ENCODE peak calls at places on chromosomes 13 and 19, in six cellular contexts. B is HCT116, F is HL-60, C is A549, J is SK-N-SH, L is HepG2. Q is an unnamed sample.

GRCh38 chr19:9970481-9970880 is 34.2 kb upstream of the OLFM2 start:
- DNase-seq in J (no peak), B (no peak), F (no peak), L (no peak), C (no peak), Q (no peak)

GRCh38 chr13:20431687-20432384 is 93.8 kb downstream of the CRYL1 start:
- DNase-seq in B (no peak), F (no peak), J (no peak), C (no peak), L (no peak), Q (no peak)

GRCh38 chr13:114115796-114116195 is 16.6 kb downstream of the RASA3 start:
- DNase-seq in J (no peak), C (no peak), L (no peak), F (no peak), B (no peak), Q (no peak)

GRCh38 chr19:19464339-19465098 is 50.8 kb downstream of the TSSK6 start:
- DNase-seq in B (no peak), L (no peak), F (no peak), J (no peak), C (no peak), Q (no peak)

GRCh38 chr19:46818812-46819211 is 30.4 kb upstream of the SLC1A5 start:
- DNase-seq in L (peak; percentile 63), J (no peak), B (no peak), C (no peak), F (no peak), Q (peak; percentile 48)

GRCh38 chr19:43229315-43229714 is 23.9 kb upstream of the PSG4 start:
- DNase-seq in F (no peak), L (peak; percentile 25), B (peak; percentile 56), C (no peak), J (no peak), Q (no peak)

GRCh38 chr19:38183227-38183914 is 40.7 kb downstream of the DPF1 start:
- DNase-seq in F (no peak), L (no peak), B (no peak), J (no peak), C (no peak), Q (peak; percentile 89)

GRCh38 chr19:17402982-17403855 is 2.2 kb downstream of the BST2 start:
- DNase-seq in J (peak; percentile 98), L (no peak), C (peak; percentile 62), B (no peak), F (no peak), Q (peak; percentile 97)

GRCh38 chr13:73090116-73090811 is 31.5 kb downstream of the KLF5 start:
- DNase-seq in B (peak; percentile 96), F (peak; percentile 12), J (no peak), L (peak; percentile 95), C (peak; percentile 79), Q (peak; percentile 45)

GRCh38 chr13:35850569-35850968 is 280.6 kb downstream of the DCLK1 start:
- DNase-seq in L (no peak), B (no peak), C (no peak), F (no peak), J (no peak), Q (no peak)

GRCh38 chr13:110634558-110634957 is 19.2 kb downstream of the NAXD start:
- DNase-seq in B (peak; percentile 12), F (no peak), J (no peak), C (peak; percentile 26), L (no peak), Q (no peak)

DNA sequence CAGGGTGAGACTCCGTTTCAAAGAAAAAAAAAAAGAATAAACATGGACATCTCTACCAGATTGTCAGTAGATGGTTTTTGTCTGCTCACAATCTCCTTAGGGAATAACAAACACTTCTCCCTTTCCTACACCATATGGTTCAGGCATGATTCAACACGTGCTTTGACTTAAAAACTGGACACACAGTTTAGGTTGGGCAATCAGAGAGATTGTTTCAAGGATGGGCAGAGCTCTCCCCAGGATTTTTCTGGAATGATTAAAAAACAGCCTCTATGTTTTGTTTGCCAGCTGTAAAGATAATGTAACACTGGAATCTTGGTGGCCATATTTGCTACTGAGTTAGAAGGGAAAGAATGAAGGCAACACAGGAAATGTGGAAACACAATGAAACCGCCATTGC is 150.1 kb upstream of the TSC22D1 start:
- DNase-seq in F (no peak), B (no peak), C (no peak), L (no peak), J (no peak), Q (no peak)
- TF ChIP-seq REST in F (no peak), B (no peak), C (no peak), L (no peak), J (no peak), Q (no peak)

DNA sequence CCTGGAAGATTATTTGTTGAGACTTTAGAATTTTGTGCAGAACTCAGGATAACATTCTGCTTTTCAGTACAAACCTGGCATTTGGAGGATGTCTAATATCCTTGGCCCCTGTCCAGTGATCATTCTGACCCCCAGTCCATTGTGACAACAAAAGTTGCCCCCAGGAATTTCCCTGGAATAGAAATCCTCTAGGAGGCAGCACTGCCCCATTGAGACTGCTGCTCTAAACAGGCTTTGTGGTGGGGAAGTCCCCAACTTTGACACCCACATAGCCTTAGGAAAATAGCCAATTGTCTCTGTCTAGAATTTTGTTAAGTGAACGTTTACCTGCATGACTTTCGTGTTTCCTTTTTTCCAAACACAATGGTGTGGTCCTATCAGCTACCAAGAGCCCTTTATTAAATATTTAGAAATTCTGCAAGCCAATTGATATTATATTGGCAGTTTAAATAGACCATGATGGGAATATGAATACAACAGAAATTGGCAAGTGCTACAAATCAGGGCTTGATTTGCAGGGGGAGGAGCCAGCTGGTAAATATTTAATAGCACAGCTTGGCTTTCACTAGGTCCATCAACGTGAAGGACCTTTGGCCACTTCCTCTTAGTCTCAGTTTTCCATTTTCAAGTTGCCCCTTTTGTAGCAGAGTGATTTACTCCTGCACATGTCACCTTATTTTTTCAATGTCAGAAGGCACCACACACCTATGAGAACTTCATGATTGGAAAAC is 451.7 kb downstream of the EFNB2 start:
- DNase-seq in C (no peak), L (peak; percentile 6), J (peak; percentile 18), F (no peak), B (peak; percentile 46), Q (no peak)
- TF ChIP-seq REST in C (no peak), L (no peak), J (no peak), F (no peak), B (no peak), Q (no peak)

DNA sequence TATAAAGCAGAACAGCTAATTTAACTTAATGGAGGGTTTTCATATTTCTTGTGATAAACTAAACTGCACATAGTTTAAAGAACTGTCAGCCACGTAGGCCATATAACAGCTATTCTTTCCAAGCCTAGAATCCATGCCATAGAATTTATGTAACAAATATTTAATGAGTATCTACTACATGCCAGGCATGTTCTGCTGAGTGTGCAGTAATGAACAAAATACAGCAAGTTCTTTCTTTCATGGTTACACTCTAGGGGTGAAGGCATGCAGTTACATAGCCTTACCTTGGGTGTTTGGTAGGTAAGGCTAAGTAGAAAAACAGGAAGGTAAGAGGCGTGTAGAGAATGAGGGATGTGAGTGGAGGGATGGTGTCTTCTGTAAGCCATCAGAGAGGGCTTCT is 4.6 kb downstream of the URI1 start:
- DNase-seq in J (no peak), B (no peak), L (no peak), C (no peak), F (no peak), Q (no peak)
- TF ChIP-seq REST in J (no peak), B (no peak), L (no peak), C (no peak), F (no peak), Q (no peak)

GRCh38 chr13:21675095-21676007 is 4.5 kb downstream of the FGF9 start:
- DNase-seq in F (no peak), C (no peak), B (no peak), L (no peak), J (peak; percentile 36), Q (no peak)
- TF ChIP-seq REST in F (no peak), C (no peak), B (no peak), L (no peak), J (no peak), Q (no peak)